ENCODE peak calls at places on chromosome X, in seven cellular contexts. One of them, this sample, is unnamed.

GRCh38 chrX:138982350-138982749 is 270.8 kb upstream of the FGF13 start:
- DNase-seq in Panc1: no peak
- DNase-seq in Calu3: no peak
- DNase-seq in thoracic aorta: no peak
- DNase-seq in body of pancreas: no peak
- DNase-seq in neural crest cell: no peak
- DNase-seq in tibial artery: no peak
- DNase-seq in this sample: no peak

GRCh38 chrX:80223922-80224579 is 196.2 kb upstream of the TENT5D start:
- DNase-seq in thoracic aorta: no peak
- DNase-seq in Calu3: no peak
- DNase-seq in body of pancreas: no peak
- DNase-seq in neural crest cell: no peak
- DNase-seq in tibial artery: no peak
- DNase-seq in Panc1: no peak
- DNase-seq in this sample: no peak

GRCh38 chrX:40094041-40094899 is 3.5 kb downstream of the BCOR start:
- DNase-seq in Calu3: peak
- DNase-seq in Panc1: no peak
- DNase-seq in thoracic aorta: no peak
- DNase-seq in tibial artery: peak
- DNase-seq in neural crest cell: no peak
- DNase-seq in body of pancreas: peak
- DNase-seq in this sample: peak

GRCh38 chrX:44874481-44875184 is 1.6 kb downstream of the KDM6A start:
- DNase-seq in Panc1: no peak
- DNase-seq in neural crest cell: no peak
- DNase-seq in thoracic aorta: no peak
- DNase-seq in body of pancreas: peak
- DNase-seq in Calu3: peak
- DNase-seq in tibial artery: no peak
- DNase-seq in this sample: peak

GRCh38 chrX:11474021-11474420 is 180.8 kb downstream of the AMELX start:
- DNase-seq in Calu3: no peak
- DNase-seq in thoracic aorta: no peak
- DNase-seq in neural crest cell: no peak
- DNase-seq in Panc1: no peak
- DNase-seq in tibial artery: no peak
- DNase-seq in body of pancreas: no peak
- DNase-seq in this sample: no peak

GRCh38 chrX:41302293-41302868 is 31.6 kb upstream of the DDX3X start:
- DNase-seq in body of pancreas: no peak
- DNase-seq in tibial artery: no peak
- DNase-seq in Panc1: no peak
- DNase-seq in neural crest cell: no peak
- DNase-seq in Calu3: peak
- DNase-seq in thoracic aorta: no peak
- DNase-seq in this sample: no peak

GRCh38 chrX:40148439-40149285 is 50.9 kb upstream of the BCOR start:
- DNase-seq in body of pancreas: no peak
- DNase-seq in tibial artery: no peak
- DNase-seq in neural crest cell: no peak
- DNase-seq in thoracic aorta: no peak
- DNase-seq in Panc1: no peak
- DNase-seq in Calu3: no peak
- DNase-seq in this sample: no peak

GRCh38 chrX:63768760-63769159 is 16.3 kb downstream of the ARHGEF9 start:
- DNase-seq in thoracic aorta: no peak
- DNase-seq in Calu3: no peak
- DNase-seq in body of pancreas: no peak
- DNase-seq in Panc1: no peak
- DNase-seq in neural crest cell: no peak
- DNase-seq in tibial artery: no peak
- DNase-seq in this sample: no peak

GRCh38 chrX:9671998-9672397 is 93.6 kb downstream of the GPR143 start:
- DNase-seq in tibial artery: no peak
- DNase-seq in neural crest cell: no peak
- DNase-seq in Panc1: no peak
- DNase-seq in thoracic aorta: no peak
- DNase-seq in Calu3: no peak
- DNase-seq in body of pancreas: no peak
- DNase-seq in this sample: no peak

GRCh38 chrX:139936259-139936658 is 3.4 kb upstream of the ATP11C start:
- DNase-seq in body of pancreas: no peak
- DNase-seq in Panc1: no peak
- DNase-seq in Calu3: no peak
- DNase-seq in neural crest cell: no peak
- DNase-seq in tibial artery: no peak
- DNase-seq in thoracic aorta: no peak
- DNase-seq in this sample: no peak

GRCh38 chrX:72620550-72621145 is 48.0 kb upstream of the HDAC8 start:
- DNase-seq in Panc1: peak
- DNase-seq in body of pancreas: peak
- DNase-seq in neural crest cell: no peak
- DNase-seq in thoracic aorta: peak
- DNase-seq in tibial artery: peak
- DNase-seq in Calu3: peak
- DNase-seq in this sample: no peak

GRCh38 chrX:151754042-151754419 is 19.5 kb downstream of the CNGA2 start:
- DNase-seq in thoracic aorta: no peak
- DNase-seq in tibial artery: no peak
- DNase-seq in Calu3: peak
- DNase-seq in body of pancreas: peak
- DNase-seq in Panc1: no peak
- DNase-seq in neural crest cell: no peak
- DNase-seq in this sample: peak

GRCh38 chrX:138908577-138908976 is 197.1 kb upstream of the FGF13 start:
- DNase-seq in thoracic aorta: no peak
- DNase-seq in tibial artery: no peak
- DNase-seq in Calu3: no peak
- DNase-seq in body of pancreas: no peak
- DNase-seq in Panc1: no peak
- DNase-seq in neural crest cell: no peak
- DNase-seq in this sample: no peak

GRCh38 chrX:115584715-115585114 is 23.7 kb downstream of the PLS3 start:
- DNase-seq in body of pancreas: no peak
- DNase-seq in Calu3: no peak
- DNase-seq in tibial artery: no peak
- DNase-seq in Panc1: no peak
- DNase-seq in neural crest cell: no peak
- DNase-seq in thoracic aorta: no peak
- DNase-seq in this sample: no peak

GRCh38 chrX:41734530-41734929 is 10.5 kb downstream of the GPR82 start:
- DNase-seq in tibial artery: no peak
- DNase-seq in body of pancreas: no peak
- DNase-seq in Panc1: peak
- DNase-seq in Calu3: peak
- DNase-seq in neural crest cell: no peak
- DNase-seq in thoracic aorta: no peak
- DNase-seq in this sample: no peak

GRCh38 chrX:38917954-38918353 is 116.7 kb downstream of the MID1IP1 start:
- DNase-seq in Calu3: no peak
- DNase-seq in tibial artery: no peak
- DNase-seq in body of pancreas: no peak
- DNase-seq in thoracic aorta: no peak
- DNase-seq in neural crest cell: no peak
- DNase-seq in Panc1: no peak
- DNase-seq in this sample: no peak

GRCh38 chrX:129968968-129969367 is 13.5 kb upstream of the BCORL1 start:
- DNase-seq in neural crest cell: no peak
- DNase-seq in thoracic aorta: no peak
- DNase-seq in tibial artery: no peak
- DNase-seq in Calu3: no peak
- DNase-seq in Panc1: no peak
- DNase-seq in body of pancreas: no peak
- DNase-seq in this sample: no peak

GRCh38 chrX:102339312-102340298 is 92.6 kb downstream of the NXF2 start:
- DNase-seq in tibial artery: no peak
- DNase-seq in body of pancreas: peak
- DNase-seq in thoracic aorta: no peak
- DNase-seq in Panc1: no peak
- DNase-seq in Calu3: peak
- DNase-seq in neural crest cell: no peak
- DNase-seq in this sample: peak

GRCh38 chrX:134548257-134548732 is 88.3 kb downstream of the HPRT1 start:
- DNase-seq in body of pancreas: no peak
- DNase-seq in neural crest cell: no peak
- DNase-seq in Panc1: no peak
- DNase-seq in tibial artery: no peak
- DNase-seq in Calu3: no peak
- DNase-seq in thoracic aorta: no peak
- DNase-seq in this sample: no peak

GRCh38 chrX:136039485-136039884 is 54.2 kb downstream of the SLC9A6 start:
- DNase-seq in tibial artery: no peak
- DNase-seq in thoracic aorta: no peak
- DNase-seq in Calu3: no peak
- DNase-seq in body of pancreas: no peak
- DNase-seq in Panc1: no peak
- DNase-seq in neural crest cell: no peak
- DNase-seq in this sample: no peak

GRCh38 chrX:32644476-32644875 is 566.9 kb downstream of the DMD start:
- DNase-seq in Calu3: no peak
- DNase-seq in neural crest cell: no peak
- DNase-seq in Panc1: no peak
- DNase-seq in body of pancreas: no peak
- DNase-seq in tibial artery: no peak
- DNase-seq in thoracic aorta: no peak
- DNase-seq in this sample: no peak

GRCh38 chrX:104113237-104113965 is 1.1 kb downstream of the ZCCHC18 start:
- DNase-seq in Calu3: peak
- DNase-seq in neural crest cell: peak
- DNase-seq in thoracic aorta: no peak
- DNase-seq in Panc1: no peak
- DNase-seq in tibial artery: peak
- DNase-seq in body of pancreas: peak
- DNase-seq in this sample: peak

GRCh38 chrX:94662665-94663064 is 988.7 kb downstream of the FAM133A start:
- DNase-seq in Panc1: no peak
- DNase-seq in thoracic aorta: no peak
- DNase-seq in body of pancreas: no peak
- DNase-seq in neural crest cell: no peak
- DNase-seq in tibial artery: no peak
- DNase-seq in Calu3: no peak
- DNase-seq in this sample: no peak
- TF ChIP-seq CTCF in Panc1: no peak
- TF ChIP-seq CTCF in thoracic aorta: no peak
- TF ChIP-seq CTCF in body of pancreas: peak
- TF ChIP-seq CTCF in neural crest cell: peak
- TF ChIP-seq CTCF in tibial artery: no peak
- TF ChIP-seq CTCF in Calu3: no peak
- TF ChIP-seq CTCF in this sample: no peak

DNA sequence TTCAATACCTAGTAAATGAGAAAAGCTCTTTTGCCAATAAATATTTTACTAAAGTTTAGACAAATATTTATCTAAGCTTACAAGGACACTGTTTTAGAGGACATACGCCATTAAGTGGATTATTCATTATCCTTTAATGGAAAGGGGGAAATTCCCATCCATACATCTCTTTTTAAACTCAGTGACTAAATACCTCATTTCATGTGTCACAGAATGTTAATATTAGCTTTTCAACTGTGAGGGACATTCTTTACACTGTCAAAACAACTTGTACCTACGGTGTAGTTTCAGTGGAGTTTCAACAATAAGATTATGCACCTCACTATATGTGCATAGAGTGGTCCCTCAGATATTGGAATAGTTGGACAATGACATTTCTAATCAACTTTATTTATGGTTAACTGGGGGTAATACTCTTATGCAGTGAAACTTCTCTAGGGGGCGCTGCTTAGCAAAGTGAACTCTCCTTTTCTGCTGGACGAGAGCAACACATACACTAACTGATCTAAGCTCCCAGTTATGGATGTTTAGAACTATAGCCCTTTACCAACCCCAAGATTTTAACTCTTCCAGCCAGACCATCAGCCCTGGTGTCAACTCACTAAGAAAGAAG is 9.7 kb downstream of the HS6ST2 start:
- DNase-seq in neural crest cell: peak
- DNase-seq in thoracic aorta: no peak
- DNase-seq in Panc1: no peak
- DNase-seq in body of pancreas: no peak
- DNase-seq in tibial artery: no peak
- DNase-seq in Calu3: peak
- DNase-seq in this sample: no peak
- TF ChIP-seq CTCF in neural crest cell: peak
- TF ChIP-seq CTCF in thoracic aorta: no peak
- TF ChIP-seq CTCF in Panc1: peak
- TF ChIP-seq CTCF in body of pancreas: no peak
- TF ChIP-seq CTCF in tibial artery: no peak
- TF ChIP-seq CTCF in Calu3: peak
- TF ChIP-seq CTCF in this sample: no peak

DNA sequence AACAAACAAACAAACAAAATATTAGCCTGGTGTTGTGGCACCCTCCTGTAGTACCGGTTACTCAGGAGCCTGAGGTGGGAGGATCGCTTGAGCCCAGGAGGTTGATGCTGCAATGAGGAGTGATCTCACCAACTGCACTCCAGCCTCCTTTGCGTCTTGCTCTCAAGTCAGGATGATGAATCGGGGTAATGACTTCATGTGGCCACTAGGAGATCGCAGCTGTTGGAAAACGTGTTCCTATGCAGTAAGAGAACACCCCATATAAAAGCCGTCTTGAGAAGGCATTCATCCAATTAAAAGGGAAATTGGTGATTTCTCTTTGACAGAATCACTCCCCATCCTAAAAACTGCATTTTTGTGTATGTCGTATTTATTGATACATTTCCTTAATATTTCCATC is 6.9 kb downstream of the CCNB3 start:
- DNase-seq in thoracic aorta: no peak
- DNase-seq in Panc1: no peak
- DNase-seq in tibial artery: no peak
- DNase-seq in neural crest cell: no peak
- DNase-seq in Calu3: no peak
- DNase-seq in body of pancreas: no peak
- DNase-seq in this sample: no peak
- TF ChIP-seq CTCF in thoracic aorta: no peak
- TF ChIP-seq CTCF in Panc1: peak
- TF ChIP-seq CTCF in tibial artery: no peak
- TF ChIP-seq CTCF in neural crest cell: peak
- TF ChIP-seq CTCF in Calu3: no peak
- TF ChIP-seq CTCF in body of pancreas: no peak
- TF ChIP-seq CTCF in this sample: no peak

GRCh38 chrX:155819525-155819924 is 61.6 kb upstream of the VAMP7 start:
- DNase-seq in thoracic aorta: no peak
- DNase-seq in Panc1: no peak
- DNase-seq in Calu3: no peak
- DNase-seq in tibial artery: no peak
- DNase-seq in neural crest cell: no peak
- DNase-seq in body of pancreas: no peak
- DNase-seq in this sample: no peak

DNA sequence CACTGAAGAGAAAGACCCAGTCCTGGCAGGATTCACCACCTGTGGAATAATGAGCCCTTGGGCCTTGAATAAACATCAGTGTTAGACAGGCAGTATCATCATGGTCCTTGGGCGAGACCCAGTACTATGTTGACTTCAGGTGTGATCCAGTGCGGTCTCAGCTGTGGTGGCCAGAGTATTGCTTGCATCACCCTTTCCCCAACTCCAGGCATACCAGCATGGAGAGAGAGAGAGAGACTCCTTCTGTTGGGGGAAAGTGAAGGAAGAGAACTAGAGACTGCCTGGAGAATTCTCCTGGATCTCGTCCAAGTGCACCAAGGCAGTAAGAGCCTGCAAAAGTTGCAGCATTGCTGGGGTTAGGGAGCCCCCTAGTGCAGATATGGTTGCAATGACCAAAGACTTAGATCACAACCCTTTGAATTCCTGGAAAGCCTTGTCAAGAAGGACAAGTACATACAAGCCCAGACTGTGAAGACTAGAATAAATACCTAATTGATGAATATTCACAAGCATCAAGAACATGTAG is 61.1 kb upstream of the VAMP7 start:
- DNase-seq in Calu3: peak
- DNase-seq in tibial artery: peak
- DNase-seq in neural crest cell: peak
- DNase-seq in body of pancreas: peak
- DNase-seq in thoracic aorta: no peak
- DNase-seq in Panc1: peak
- DNase-seq in this sample: no peak
- TF ChIP-seq CTCF in Calu3: peak
- TF ChIP-seq CTCF in tibial artery: peak
- TF ChIP-seq CTCF in neural crest cell: peak
- TF ChIP-seq CTCF in body of pancreas: peak
- TF ChIP-seq CTCF in thoracic aorta: peak
- TF ChIP-seq CTCF in Panc1: peak
- TF ChIP-seq CTCF in this sample: no peak

This sample was measured in lower leg skin.